ENCODE peak calls at places on chromosome 15, in eight cellular contexts. B, D, J, E, W, R, I and S are unnamed samples.

GRCh38 chr15:92166751-92167412 is 226.8 kb upstream of the ST8SIA2 start:
- DNase-seq in B (no peak), D (no peak), J (no peak), E (no peak), W (no peak), R (no peak), I (no peak), S (no peak)

GRCh38 chr15:64122444-64122843 is 26.7 kb downstream of the SNX1 start:
- DNase-seq in B (no peak), D (no peak), J (no peak), E (no peak), W (no peak), R (no peak), I (no peak), S (no peak)

GRCh38 chr15:31151301-31152233 is 50.0 kb upstream of the TRPM1 start:
- DNase-seq in B (no peak), D (no peak), J (no peak), E (no peak), W (no peak), R (no peak), I (no peak), S (no peak)

GRCh38 chr15:66706225-66706732 is 4.2 kb downstream of the SMAD6 start:
- DNase-seq in B (no peak), D (peak; percentile 72), J (no peak), E (no peak), W (no peak), R (no peak), I (no peak), S (no peak)

GRCh38 chr15:40246496-40247275 is 7.8 kb downstream of the PAK6 start:
- DNase-seq in B (no peak), D (peak; percentile 32), J (no peak), E (peak; percentile 18), W (no peak), R (no peak), I (no peak), S (no peak)

GRCh38 chr15:80265021-80265420 is 13.0 kb upstream of the CTXND1 start:
- DNase-seq in B (no peak), D (no peak), J (no peak), E (no peak), W (peak; percentile 47), R (no peak), I (no peak), S (no peak)

GRCh38 chr15:67172172-67172571 is 82.3 kb downstream of the AAGAB start:
- DNase-seq in B (no peak), D (no peak), J (no peak), E (peak; percentile 12), W (no peak), R (no peak), I (no peak), S (no peak)

GRCh38 chr15:85710340-85710842 is 84.3 kb downstream of the KLHL25 start:
- DNase-seq in B (no peak), D (no peak), J (no peak), E (no peak), W (no peak), R (no peak), I (no peak), S (no peak)

GRCh38 chr15:71316911-71317310 is 201.6 kb downstream of the THSD4 start:
- DNase-seq in B (no peak), D (no peak), J (no peak), E (no peak), W (no peak), R (no peak), I (no peak), S (no peak)

GRCh38 chr15:55250392-55250791 is 39.2 kb downstream of the RAB27A start:
- DNase-seq in B (no peak), D (no peak), J (peak; percentile 98), E (no peak), W (no peak), R (peak; percentile 36), I (no peak), S (peak; percentile 18)

GRCh38 chr15:92101706-92102434 is 248.4 kb downstream of the SLCO3A1 start:
- DNase-seq in B (no peak), D (no peak), J (no peak), E (no peak), W (no peak), R (no peak), I (no peak), S (no peak)

GRCh38 chr15:50501815-50502214 is 44.7 kb downstream of the USP50 start:
- DNase-seq in B (no peak), D (no peak), J (peak; percentile 56), E (no peak), W (no peak), R (no peak), I (no peak), S (no peak)

GRCh38 chr15:63752979-63753378 is 80.8 kb downstream of the HERC1 start:
- DNase-seq in B (no peak), D (no peak), J (no peak), E (no peak), W (no peak), R (no peak), I (no peak), S (no peak)

GRCh38 chr15:37967788-37968187 is 33.3 kb downstream of the TMCO5A start:
- DNase-seq in B (no peak), D (no peak), J (no peak), E (no peak), W (no peak), R (no peak), I (no peak), S (no peak)

GRCh38 chr15:80559320-80559693 is 135.8 kb upstream of the ABHD17C start:
- DNase-seq in B (no peak), D (no peak), J (no peak), E (no peak), W (no peak), R (no peak), I (no peak), S (no peak)

GRCh38 chr15:83692820-83693581 is 39.1 kb downstream of the ADAMTSL3 start:
- DNase-seq in B (no peak), D (no peak), J (no peak), E (no peak), W (no peak), R (no peak), I (no peak), S (no peak)

GRCh38 chr15:42409011-42409410 is 49.7 kb downstream of the CAPN3 start:
- DNase-seq in B (no peak), D (no peak), J (no peak), E (no peak), W (no peak), R (no peak), I (no peak), S (no peak)

GRCh38 chr15:77546050-77546501 is 86.6 kb downstream of the LINGO1 start:
- DNase-seq in B (no peak), D (peak; percentile 41), J (peak; percentile 79), E (no peak), W (no peak), R (peak; percentile 59), I (no peak), S (no peak)

GRCh38 chr15:70099167-70099965 is 1.6 kb upstream of the TLE3 start:
- DNase-seq in B (peak; percentile 100), D (peak; percentile 100), J (peak; percentile 100), E (peak; percentile 99), W (peak; percentile 100), R (peak; percentile 99), I (peak; percentile 100), S (peak; percentile 89)

GRCh38 chr15:70097337-70098169 is at the start of gene TLE3:
- DNase-seq in B (peak; percentile 100), D (peak; percentile 99), J (peak; percentile 99), E (peak; percentile 100), W (peak; percentile 100), R (peak; percentile 97), I (peak; percentile 99), S (peak; percentile 83)

GRCh38 chr15:70098461-70099166 is 897 bp upstream of the TLE3 start:
- DNase-seq in B (peak; percentile 53), D (peak; percentile 74), J (peak; percentile 51), E (no peak), W (peak; percentile 88), R (no peak), I (peak; percentile 68), S (no peak)

GRCh38 chr15:70096975-70097336 is 761 bp downstream of the TLE3 start:
- DNase-seq in B (no peak), D (no peak), J (no peak), E (no peak), W (no peak), R (no peak), I (no peak), S (no peak)

GRCh38 chr15:70098170-70098460 is 398 bp upstream of the TLE3 start:
- DNase-seq in B (peak; percentile 59), D (no peak), J (no peak), E (no peak), W (no peak), R (no peak), I (no peak), S (no peak)
- H3K4me3 ChIP-seq in B (peak overlapping the region; percentile 92), D (peak overlapping the region; percentile 24), J (peak overlapping the region; percentile 94), E (peak overlapping the region; percentile 95), W (peak overlapping the region; percentile 82), R (peak overlapping the region; percentile 54), I (peak overlapping the region; percentile 95), S (peak overlapping the region; percentile 63)

GRCh38 chr15:74543583-74543982 is 2.6 kb downstream of the ARID3B start:
- DNase-seq in B (no peak), D (no peak), J (no peak), E (no peak), W (no peak), R (no peak), I (no peak), S (no peak)
- H3K4me3 ChIP-seq in B (no peak overlapping the region), D (no peak overlapping the region), J (no peak overlapping the region), E (no peak overlapping the region), W (no peak overlapping the region), R (no peak overlapping the region), I (no peak overlapping the region), S (no peak overlapping the region)

DNA sequence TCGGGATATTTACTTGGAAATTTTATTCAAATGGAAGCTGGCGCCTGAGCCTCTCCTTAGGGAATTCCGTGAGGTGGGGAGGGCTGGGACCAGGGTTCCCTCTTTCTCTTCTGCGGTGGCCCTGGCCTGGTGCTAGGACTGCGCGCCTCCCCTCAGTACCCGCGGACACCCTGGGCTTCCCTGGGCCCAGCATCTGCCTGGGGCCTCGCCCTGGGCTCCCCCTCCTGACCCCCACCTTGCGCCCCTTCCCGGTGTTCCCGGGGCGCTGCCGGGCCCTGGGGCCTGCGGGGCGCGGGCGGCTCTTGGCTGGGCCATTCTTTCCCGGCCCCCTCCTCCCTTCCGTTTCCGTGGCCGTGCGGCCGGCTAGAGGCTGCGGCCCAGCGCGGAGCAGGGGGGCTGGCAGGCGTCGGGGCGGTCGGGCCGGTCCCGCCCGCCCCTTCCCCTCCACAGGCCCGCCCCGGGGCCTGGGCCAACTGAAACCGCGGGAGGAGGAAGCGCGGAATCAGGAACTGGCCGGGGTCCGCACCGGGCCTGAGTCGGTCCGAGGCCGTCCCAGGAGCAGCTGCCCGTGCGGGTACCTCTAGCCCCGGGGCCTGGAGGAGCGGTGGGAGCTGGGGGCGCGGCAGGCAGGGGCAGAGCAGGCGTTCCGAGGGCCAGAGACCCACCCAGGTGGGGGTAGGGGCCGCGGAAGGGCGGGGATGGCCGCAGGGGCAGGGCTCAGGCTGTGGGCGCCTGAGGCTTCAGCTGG is at the start of gene FES:
- DNase-seq in B (peak; percentile 35), D (peak; percentile 89), J (peak; percentile 66), E (peak; percentile 60), W (no peak), R (no peak), I (peak; percentile 71), S (no peak)
- H3K4me3 ChIP-seq in B (peak within 1 kb of the TSS; percentile 42), D (peak within 1 kb of the TSS; percentile 52), J (peak within 1 kb of the TSS; percentile 62), E (peak within 1 kb of the TSS; percentile 54), W (peak within 1 kb of the TSS; percentile 82), R (peak within 1 kb of the TSS; percentile 57), I (peak within 1 kb of the TSS; percentile 69), S (peak within 1 kb of the TSS; percentile 33)

DNA sequence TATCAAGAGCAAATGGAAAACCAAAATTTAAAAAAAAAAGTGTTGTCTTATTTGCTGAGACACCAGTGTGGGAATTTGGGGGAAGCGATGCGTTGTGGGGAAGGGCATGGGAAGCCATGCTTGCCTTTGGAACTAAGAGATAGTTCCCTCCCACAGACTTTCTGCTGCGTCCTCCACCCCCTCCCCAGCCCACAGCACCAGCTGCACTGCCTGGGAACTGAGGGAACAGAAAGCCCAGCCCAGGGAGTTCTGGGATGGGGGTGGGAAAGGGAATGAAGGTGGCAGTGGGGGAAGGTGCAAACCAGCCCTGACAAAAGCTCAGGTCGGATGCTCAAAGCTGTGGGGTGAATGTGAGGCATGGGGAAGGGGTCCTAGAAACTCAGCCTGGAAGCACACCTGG is 8.1 kb upstream of the NTRK3 start:
- DNase-seq in B (no peak), D (no peak), J (no peak), E (no peak), W (no peak), R (no peak), I (no peak), S (no peak)
- H3K4me3 ChIP-seq in B (no peak overlapping the region), D (no peak overlapping the region), J (no peak overlapping the region), E (no peak overlapping the region), W (no peak overlapping the region), R (no peak overlapping the region), I (no peak overlapping the region), S (no peak overlapping the region)